ENCODE peak calls at places on chromosomes 3 and 15, in six cellular contexts. One of them, this sample, is unnamed.

GRCh38 chr3:170040283-170040907 is 2.6 kb downstream of the GPR160 start:
- DNase-seq in right lobe of liver: no peak
- DNase-seq in A549: no peak
- DNase-seq in GM23338: peak; percentile 28
- DNase-seq in RWPE1: no peak
- DNase-seq in CD4-positive, alpha-beta T cell: no peak
- DNase-seq in this sample: no peak

GRCh38 chr3:195034541-195034940 is 236.4 kb downstream of the XXYLT1 start:
- DNase-seq in A549: no peak
- DNase-seq in CD4-positive, alpha-beta T cell: no peak
- DNase-seq in GM23338: no peak
- DNase-seq in right lobe of liver: no peak
- DNase-seq in RWPE1: no peak
- DNase-seq in this sample: no peak

GRCh38 chr15:57432141-57432701 is 55.9 kb downstream of the CGNL1 start:
- DNase-seq in RWPE1: no peak
- DNase-seq in GM23338: peak; percentile 84
- DNase-seq in right lobe of liver: peak; percentile 66
- DNase-seq in A549: no peak
- DNase-seq in CD4-positive, alpha-beta T cell: no peak
- DNase-seq in this sample: no peak

GRCh38 chr3:197802505-197803459 is 11.7 kb downstream of the LRCH3 start:
- DNase-seq in A549: no peak
- DNase-seq in RWPE1: no peak
- DNase-seq in GM23338: peak; percentile 52
- DNase-seq in right lobe of liver: no peak
- DNase-seq in CD4-positive, alpha-beta T cell: no peak
- DNase-seq in this sample: no peak

GRCh38 chr15:46442196-46442595 is 807.4 kb downstream of the SQOR start:
- DNase-seq in GM23338: no peak
- DNase-seq in CD4-positive, alpha-beta T cell: no peak
- DNase-seq in right lobe of liver: no peak
- DNase-seq in A549: no peak
- DNase-seq in RWPE1: no peak
- DNase-seq in this sample: no peak

GRCh38 chr3:157438371-157438735 is 1.7 kb downstream of the PTX3 start:
- DNase-seq in GM23338: peak; percentile 33
- DNase-seq in CD4-positive, alpha-beta T cell: no peak
- DNase-seq in RWPE1: no peak
- DNase-seq in right lobe of liver: no peak
- DNase-seq in A549: no peak
- DNase-seq in this sample: no peak

GRCh38 chr3:138396752-138397410 is 37.5 kb upstream of the ESYT3 start:
- DNase-seq in RWPE1: no peak
- DNase-seq in A549: no peak
- DNase-seq in CD4-positive, alpha-beta T cell: no peak
- DNase-seq in right lobe of liver: no peak
- DNase-seq in GM23338: no peak
- DNase-seq in this sample: no peak

GRCh38 chr15:38085104-38085503 is 150.7 kb downstream of the TMCO5A start:
- DNase-seq in RWPE1: no peak
- DNase-seq in right lobe of liver: no peak
- DNase-seq in A549: no peak
- DNase-seq in CD4-positive, alpha-beta T cell: no peak
- DNase-seq in GM23338: no peak
- DNase-seq in this sample: no peak

GRCh38 chr3:127158614-127159221 is 34.2 kb upstream of the PRR23E start:
- DNase-seq in CD4-positive, alpha-beta T cell: no peak
- DNase-seq in RWPE1: peak; percentile 20
- DNase-seq in GM23338: peak; percentile 73
- DNase-seq in A549: no peak
- DNase-seq in right lobe of liver: no peak
- DNase-seq in this sample: no peak

GRCh38 chr15:71201471-71201870 is 86.2 kb downstream of the THSD4 start:
- DNase-seq in GM23338: no peak
- DNase-seq in right lobe of liver: no peak
- DNase-seq in CD4-positive, alpha-beta T cell: no peak
- DNase-seq in A549: no peak
- DNase-seq in RWPE1: no peak
- DNase-seq in this sample: no peak

GRCh38 chr3:174329321-174329720 is 529.8 kb upstream of the NAALADL2 start:
- DNase-seq in GM23338: no peak
- DNase-seq in RWPE1: no peak
- DNase-seq in right lobe of liver: no peak
- DNase-seq in A549: no peak
- DNase-seq in CD4-positive, alpha-beta T cell: no peak
- DNase-seq in this sample: no peak

GRCh38 chr3:131356006-131356405 is 25.6 kb upstream of the NUDT16 start:
- DNase-seq in GM23338: no peak
- DNase-seq in A549: no peak
- DNase-seq in RWPE1: no peak
- DNase-seq in right lobe of liver: no peak
- DNase-seq in CD4-positive, alpha-beta T cell: no peak
- DNase-seq in this sample: no peak

GRCh38 chr3:157154563-157155333 is 5.2 kb downstream of the CCNL1 start:
- DNase-seq in GM23338: no peak
- DNase-seq in A549: no peak
- DNase-seq in right lobe of liver: no peak
- DNase-seq in RWPE1: no peak
- DNase-seq in CD4-positive, alpha-beta T cell: no peak
- DNase-seq in this sample: no peak

GRCh38 chr15:101137312-101137940 is 114.4 kb downstream of the CHSY1 start:
- DNase-seq in right lobe of liver: no peak
- DNase-seq in GM23338: no peak
- DNase-seq in RWPE1: no peak
- DNase-seq in CD4-positive, alpha-beta T cell: no peak
- DNase-seq in A549: no peak
- DNase-seq in this sample: peak; percentile 26

GRCh38 chr15:88312941-88313579 is 56.5 kb upstream of the NTRK3 start:
- DNase-seq in RWPE1: no peak
- DNase-seq in A549: no peak
- DNase-seq in GM23338: no peak
- DNase-seq in right lobe of liver: no peak
- DNase-seq in CD4-positive, alpha-beta T cell: no peak
- DNase-seq in this sample: no peak

GRCh38 chr3:56502738-56503137 is 34.5 kb upstream of the ERC2 start:
- DNase-seq in CD4-positive, alpha-beta T cell: no peak
- DNase-seq in right lobe of liver: no peak
- DNase-seq in RWPE1: no peak
- DNase-seq in A549: no peak
- DNase-seq in GM23338: no peak
- DNase-seq in this sample: no peak

GRCh38 chr3:179961081-179962078 is 75.4 kb downstream of the PEX5L start:
- DNase-seq in RWPE1: no peak
- DNase-seq in right lobe of liver: no peak
- DNase-seq in GM23338: no peak
- DNase-seq in CD4-positive, alpha-beta T cell: no peak
- DNase-seq in A549: no peak
- DNase-seq in this sample: no peak

GRCh38 chr3:127445581-127446368 is 144.8 kb downstream of the TPRA1 start:
- DNase-seq in CD4-positive, alpha-beta T cell: no peak
- DNase-seq in RWPE1: no peak
- DNase-seq in A549: no peak
- DNase-seq in right lobe of liver: peak; percentile 5
- DNase-seq in GM23338: no peak
- DNase-seq in this sample: no peak

GRCh38 chr3:96619475-96619874 is 194.9 kb upstream of the EPHA6 start:
- DNase-seq in A549: no peak
- DNase-seq in right lobe of liver: no peak
- DNase-seq in GM23338: no peak
- DNase-seq in RWPE1: no peak
- DNase-seq in CD4-positive, alpha-beta T cell: no peak
- DNase-seq in this sample: no peak

GRCh38 chr15:89998923-89999675 is 2.0 kb upstream of the ZNF710 start:
- DNase-seq in A549: no peak
- DNase-seq in RWPE1: no peak
- DNase-seq in right lobe of liver: no peak
- DNase-seq in CD4-positive, alpha-beta T cell: no peak
- DNase-seq in GM23338: no peak
- DNase-seq in this sample: no peak

GRCh38 chr3:124258057-124258500 is 266.2 kb upstream of the ROPN1 start:
- DNase-seq in A549: no peak
- DNase-seq in GM23338: no peak
- DNase-seq in RWPE1: no peak
- DNase-seq in right lobe of liver: peak; percentile 23
- DNase-seq in CD4-positive, alpha-beta T cell: no peak
- DNase-seq in this sample: no peak

GRCh38 chr3:124256599-124256998 is 264.7 kb upstream of the ROPN1 start:
- DNase-seq in CD4-positive, alpha-beta T cell: no peak
- DNase-seq in right lobe of liver: no peak
- DNase-seq in GM23338: no peak
- DNase-seq in RWPE1: no peak
- DNase-seq in A549: no peak
- DNase-seq in this sample: no peak

GRCh38 chr3:124257332-124257864 is 265.5 kb upstream of the ROPN1 start:
- DNase-seq in GM23338: no peak
- DNase-seq in RWPE1: no peak
- DNase-seq in CD4-positive, alpha-beta T cell: no peak
- DNase-seq in A549: no peak
- DNase-seq in right lobe of liver: no peak
- DNase-seq in this sample: no peak

GRCh38 chr3:124260206-124260915 is 268.4 kb upstream of the ROPN1 start:
- DNase-seq in CD4-positive, alpha-beta T cell: no peak
- DNase-seq in right lobe of liver: no peak
- DNase-seq in A549: peak; percentile 19
- DNase-seq in GM23338: no peak
- DNase-seq in RWPE1: peak; percentile 36
- DNase-seq in this sample: no peak

DNA sequence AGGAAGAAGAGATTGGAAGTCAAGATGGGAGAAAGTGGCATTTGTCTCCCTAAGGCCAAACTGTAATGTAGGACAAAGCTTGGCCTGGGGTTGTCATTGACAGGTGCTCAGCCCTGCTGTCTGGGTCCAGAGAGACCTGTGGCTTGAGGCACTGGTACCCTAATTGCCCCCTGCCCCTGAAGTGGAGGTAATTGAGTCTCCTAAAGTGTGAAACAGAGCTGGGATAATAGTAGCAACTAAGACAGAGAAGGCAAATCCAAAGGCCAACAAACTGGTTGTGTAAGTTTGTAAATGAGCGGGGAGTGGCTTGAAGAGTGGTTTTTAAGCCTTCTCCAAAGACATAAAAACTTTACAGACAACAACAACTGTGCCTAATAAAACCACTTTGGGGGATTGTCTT is 264.2 kb upstream of the ROPN1 start:
- DNase-seq in A549: no peak
- DNase-seq in CD4-positive, alpha-beta T cell: no peak
- DNase-seq in right lobe of liver: no peak
- DNase-seq in GM23338: peak; percentile 45
- DNase-seq in RWPE1: no peak
- DNase-seq in this sample: no peak
- H3K27ac ChIP-seq in A549: no peak overlapping the region
- H3K27ac ChIP-seq in CD4-positive, alpha-beta T cell: no peak overlapping the region
- H3K27ac ChIP-seq in right lobe of liver: no peak overlapping the region
- H3K27ac ChIP-seq in GM23338: no peak overlapping the region
- H3K27ac ChIP-seq in RWPE1: no peak overlapping the region
- H3K27ac ChIP-seq in this sample: no peak overlapping the region

GRCh38 chr15:74865316-74865715 is 7.8 kb downstream of the SCAMP2 start:
- DNase-seq in RWPE1: peak; percentile 31
- DNase-seq in GM23338: no peak
- DNase-seq in CD4-positive, alpha-beta T cell: no peak
- DNase-seq in right lobe of liver: no peak
- DNase-seq in A549: no peak
- DNase-seq in this sample: no peak

GRCh38 chr15:74869372-74869725 is 3.8 kb downstream of the SCAMP2 start:
- DNase-seq in CD4-positive, alpha-beta T cell: no peak
- DNase-seq in GM23338: no peak
- DNase-seq in right lobe of liver: no peak
- DNase-seq in RWPE1: no peak
- DNase-seq in A549: no peak
- DNase-seq in this sample: no peak

GRCh38 chr15:74866090-74866489 is 7.1 kb downstream of the SCAMP2 start:
- DNase-seq in right lobe of liver: no peak
- DNase-seq in A549: peak; percentile 72
- DNase-seq in RWPE1: peak; percentile 94
- DNase-seq in GM23338: no peak
- DNase-seq in CD4-positive, alpha-beta T cell: no peak
- DNase-seq in this sample: no peak

GRCh38 chr15:74869726-74870407 is 3.3 kb downstream of the SCAMP2 start:
- DNase-seq in right lobe of liver: peak; percentile 43
- DNase-seq in A549: no peak
- DNase-seq in GM23338: no peak
- DNase-seq in CD4-positive, alpha-beta T cell: no peak
- DNase-seq in RWPE1: no peak
- DNase-seq in this sample: peak; percentile 57

DNA sequence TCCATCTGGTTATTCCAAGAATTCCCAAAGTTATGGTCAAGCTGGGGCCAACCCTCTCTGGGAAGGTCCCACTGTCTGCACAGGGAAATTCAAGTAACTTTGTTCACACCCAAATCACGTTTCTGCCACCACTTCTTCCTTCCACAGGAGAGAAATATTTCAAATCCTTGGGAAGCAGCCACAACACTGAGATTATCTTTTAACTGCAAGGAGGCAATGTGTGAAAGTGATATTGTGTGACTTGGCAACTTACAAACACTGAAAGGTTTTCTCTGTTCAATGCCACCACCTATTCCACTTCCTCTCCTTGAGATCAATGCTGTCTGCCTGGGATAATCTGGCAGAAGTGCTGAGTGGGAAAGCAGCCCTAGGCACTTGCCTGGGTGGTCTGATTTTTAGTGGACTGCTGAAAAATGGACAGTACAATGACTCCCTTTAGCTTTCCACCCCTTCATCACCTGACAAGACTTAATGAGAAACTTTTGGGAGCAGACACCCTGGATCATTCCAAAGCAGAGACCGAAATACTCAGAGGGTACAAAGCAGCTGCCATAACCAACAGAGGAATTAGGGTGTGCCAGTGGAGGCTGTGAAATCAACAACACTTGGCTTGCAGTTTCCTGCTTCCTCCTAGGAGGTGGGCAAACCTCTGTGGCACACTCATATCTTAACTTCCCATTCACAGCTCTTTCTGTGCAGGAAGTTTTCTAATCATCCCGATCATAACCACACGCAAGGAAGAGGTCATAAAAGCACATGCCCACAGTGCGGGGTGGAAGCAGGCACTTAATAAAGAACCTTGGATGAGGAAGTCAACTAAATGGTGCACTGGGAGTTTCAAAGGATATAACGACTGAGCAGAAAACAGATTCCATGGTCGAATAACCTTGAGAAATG is 5.4 kb downstream of the SCAMP2 start:
- DNase-seq in CD4-positive, alpha-beta T cell: no peak
- DNase-seq in right lobe of liver: no peak
- DNase-seq in RWPE1: no peak
- DNase-seq in GM23338: no peak
- DNase-seq in A549: no peak
- DNase-seq in this sample: no peak
- H3K27ac ChIP-seq in CD4-positive, alpha-beta T cell: no peak overlapping the region
- H3K27ac ChIP-seq in right lobe of liver: no peak overlapping the region
- H3K27ac ChIP-seq in RWPE1: no peak overlapping the region
- H3K27ac ChIP-seq in GM23338: no peak overlapping the region
- H3K27ac ChIP-seq in A549: no peak overlapping the region
- H3K27ac ChIP-seq in this sample: no peak overlapping the region

GRCh38 chr3:124833710-124834332 is 53.3 kb downstream of the ITGB5 start:
- DNase-seq in right lobe of liver: no peak
- DNase-seq in CD4-positive, alpha-beta T cell: no peak
- DNase-seq in GM23338: no peak
- DNase-seq in RWPE1: no peak
- DNase-seq in A549: no peak
- DNase-seq in this sample: no peak
- H3K27ac ChIP-seq in right lobe of liver: peak overlapping the region; percentile 81
- H3K27ac ChIP-seq in CD4-positive, alpha-beta T cell: no peak overlapping the region
- H3K27ac ChIP-seq in GM23338: peak overlapping the region; percentile 92
- H3K27ac ChIP-seq in RWPE1: no peak overlapping the region
- H3K27ac ChIP-seq in A549: peak overlapping the region; percentile 94
- H3K27ac ChIP-seq in this sample: no peak overlapping the region

GRCh38 chr3:52649461-52650210 is 36.1 kb downstream of the PBRM1 start:
- DNase-seq in right lobe of liver: no peak
- DNase-seq in RWPE1: no peak
- DNase-seq in A549: no peak
- DNase-seq in CD4-positive, alpha-beta T cell: no peak
- DNase-seq in GM23338: no peak
- DNase-seq in this sample: no peak
- H3K27ac ChIP-seq in right lobe of liver: no peak overlapping the region
- H3K27ac ChIP-seq in RWPE1: peak overlapping the region; percentile 38
- H3K27ac ChIP-seq in A549: no peak overlapping the region
- H3K27ac ChIP-seq in CD4-positive, alpha-beta T cell: no peak overlapping the region
- H3K27ac ChIP-seq in GM23338: no peak overlapping the region
- H3K27ac ChIP-seq in this sample: no peak overlapping the region